ENCODE peak calls at places on chromosomes 7 and 10, in nine cellular contexts. V is mucosa of descending colon; I is effector memory CD8-positive, alpha-beta T cell; X is NCI-H2107; L is neural crest cell; D is NCI-H1417; Y is GM04504; S is mesothelial cell of epicardium; F is non-pigmented ciliary epithelial cell. K is an unnamed sample.

GRCh38 chr10:126504051-126504760 is 115.9 kb upstream of the ADAM12 start:
- DNase-seq in V (peak), I (peak), X (no peak), L (peak), D (peak), Y (peak), S (peak), F (peak), K (no peak)

GRCh38 chr7:127792528-127793342 is 140.7 kb downstream of the SND1 start:
- DNase-seq in V (peak), I (peak), X (no peak), L (peak), D (peak), Y (no peak), S (no peak), F (no peak), K (no peak)

GRCh38 chr7:106959753-106960152 is 84.8 kb upstream of the PRKAR2B start:
- DNase-seq in V (no peak), I (no peak), X (no peak), L (no peak), D (no peak), Y (no peak), S (no peak), F (no peak), K (no peak)

GRCh38 chr10:110389250-110389649 is 84.5 kb upstream of the SMNDC1 start:
- DNase-seq in V (no peak), I (no peak), X (no peak), L (no peak), D (no peak), Y (no peak), S (no peak), F (no peak), K (no peak)

GRCh38 chr10:112950714-112951348 is 784 bp downstream of the TCF7L2 start:
- DNase-seq in V (peak), I (peak), X (no peak), L (peak), D (peak), Y (no peak), S (no peak), F (no peak), K (no peak)

GRCh38 chr7:22210355-22210754 is 146.6 kb downstream of the RAPGEF5 start:
- DNase-seq in V (no peak), I (no peak), X (no peak), L (no peak), D (no peak), Y (no peak), S (no peak), F (no peak), K (no peak)

GRCh38 chr10:63217120-63217605 is 84.0 kb downstream of the NRBF2 start:
- DNase-seq in V (peak), I (peak), X (no peak), L (no peak), D (peak), Y (peak), S (no peak), F (no peak), K (no peak)

GRCh38 chr10:132788180-132788830 is 2.4 kb upstream of the NKX6-2 start:
- DNase-seq in V (peak), I (no peak), X (no peak), L (no peak), D (no peak), Y (peak), S (no peak), F (no peak), K (no peak)

GRCh38 chr7:22332481-22332880 is 24.5 kb downstream of the RAPGEF5 start:
- DNase-seq in V (no peak), I (no peak), X (no peak), L (no peak), D (peak), Y (no peak), S (no peak), F (no peak), K (no peak)

GRCh38 chr7:120398284-120399000 is 125.5 kb downstream of the KCND2 start:
- DNase-seq in V (no peak), I (no peak), X (no peak), L (no peak), D (no peak), Y (no peak), S (no peak), F (no peak), K (no peak)

GRCh38 chr7:1014681-1015080 is 29.7 kb upstream of the GPR146 start:
- DNase-seq in V (no peak), I (no peak), X (no peak), L (no peak), D (no peak), Y (no peak), S (no peak), F (no peak), K (no peak)

GRCh38 chr7:124201768-124202349 is 169.0 kb upstream of the TMEM229A start:
- DNase-seq in V (no peak), I (no peak), X (no peak), L (no peak), D (no peak), Y (no peak), S (no peak), F (peak), K (no peak)

GRCh38 chr7:46352335-46352954 is 431.4 kb upstream of the IGFBP3 start:
- DNase-seq in V (peak), I (peak), X (no peak), L (peak), D (peak), Y (peak), S (peak), F (peak), K (no peak)

GRCh38 chr10:24246365-24246764 is 37.4 kb downstream of the KIAA1217 start:
- DNase-seq in V (no peak), I (no peak), X (no peak), L (no peak), D (no peak), Y (no peak), S (no peak), F (no peak), K (no peak)

GRCh38 chr7:142240546-142240945 is 17.3 kb downstream of the PRSS58 start:
- DNase-seq in V (no peak), I (no peak), X (no peak), L (no peak), D (no peak), Y (no peak), S (no peak), F (no peak), K (no peak)

GRCh38 chr7:30029696-30030095 is 1.5 kb downstream of the PLEKHA8 start:
- DNase-seq in V (peak), I (no peak), X (no peak), L (no peak), D (peak), Y (no peak), S (no peak), F (no peak), K (no peak)

GRCh38 chr10:86258488-86258887 is 108.1 kb downstream of the GRID1 start:
- DNase-seq in V (no peak), I (no peak), X (no peak), L (no peak), D (peak), Y (no peak), S (no peak), F (no peak), K (no peak)

GRCh38 chr7:80136276-80137045 is 1.8 kb downstream of the GNAI1 start:
- DNase-seq in V (no peak), I (no peak), X (no peak), L (no peak), D (peak), Y (no peak), S (no peak), F (no peak), K (no peak)

GRCh38 chr10:72123616-72124015 is 35.3 kb upstream of the SPOCK2 start:
- DNase-seq in V (no peak), I (no peak), X (no peak), L (no peak), D (no peak), Y (no peak), S (no peak), F (no peak), K (no peak)

GRCh38 chr7:4964506-4964905 is 5.5 kb upstream of the MMD2 start:
- DNase-seq in V (no peak), I (no peak), X (no peak), L (no peak), D (no peak), Y (no peak), S (no peak), F (no peak), K (no peak)

GRCh38 chr7:114102996-114103395 is 184.2 kb upstream of the PPP1R3A start:
- DNase-seq in V (no peak), I (no peak), X (no peak), L (no peak), D (no peak), Y (no peak), S (no peak), F (no peak), K (no peak)

GRCh38 chr7:128739990-128740682 is 977 bp downstream of the CALU start:
- DNase-seq in V (no peak), I (no peak), X (no peak), L (no peak), D (peak), Y (no peak), S (no peak), F (no peak), K (no peak)

GRCh38 chr10:103765168-103765567 is 90.2 kb downstream of the SH3PXD2A start:
- DNase-seq in V (no peak), I (no peak), X (no peak), L (no peak), D (no peak), Y (peak), S (no peak), F (peak), K (no peak)

GRCh38 chr10:14389981-14390590 is 59.4 kb upstream of the FRMD4A start:
- DNase-seq in V (no peak), I (no peak), X (no peak), L (no peak), D (no peak), Y (no peak), S (no peak), F (no peak), K (no peak)

GRCh38 chr7:76409537-76409936 is at the start of gene SSC4D:
- DNase-seq in V (no peak), I (no peak), X (no peak), L (no peak), D (no peak), Y (no peak), S (no peak), F (no peak), K (no peak)

GRCh38 chr7:71419546-71420337 is 287.8 kb downstream of the GALNT17 start:
- DNase-seq in V (no peak), I (no peak), X (no peak), L (no peak), D (no peak), Y (no peak), S (no peak), F (no peak), K (no peak)

GRCh38 chr10:5390607-5391205 is 13.9 kb downstream of the TUBAL3 start:
- DNase-seq in V (no peak), I (no peak), X (no peak), L (no peak), D (no peak), Y (no peak), S (no peak), F (no peak), K (no peak)

GRCh38 chr7:134414109-134414508 is 44.8 kb downstream of the AKR1B1 start:
- DNase-seq in V (no peak), I (no peak), X (no peak), L (no peak), D (no peak), Y (no peak), S (no peak), F (no peak), K (no peak)

GRCh38 chr10:119687192-119688032 is 36.2 kb downstream of the BAG3 start:
- DNase-seq in V (no peak), I (no peak), X (no peak), L (peak), D (no peak), Y (no peak), S (no peak), F (no peak), K (no peak)

GRCh38 chr7:7103343-7104313 is 78.7 kb upstream of the C1GALT1 start:
- DNase-seq in V (peak), I (peak), X (peak), L (no peak), D (peak), Y (peak), S (no peak), F (peak), K (no peak)

GRCh38 chr10:120634629-120635028 is 177.6 kb downstream of the PLPP4 start:
- DNase-seq in V (no peak), I (no peak), X (no peak), L (peak), D (no peak), Y (no peak), S (no peak), F (no peak), K (no peak)

GRCh38 chr7:129784783-129785456 is 167.8 kb downstream of the UBE2H start:
- DNase-seq in V (peak), I (no peak), X (no peak), L (no peak), D (no peak), Y (no peak), S (no peak), F (no peak), K (no peak)